ENCODE peak calls at places on chromosomes 12 and 14, in seven cellular contexts. S, K, N, E, H, A and L are unnamed samples.
A peak's percentile ranks its signal among the peaks of the same experiment; 100 is the strongest.

GRCh38 chr12:64633940-64634337 is 23.6 kb downstream of the RASSF3 start:
- DNase-seq in S (no peak), K (peak; percentile 74), N (peak; percentile 75), E (peak; percentile 69), H (peak; percentile 74), A (no peak), L (peak; percentile 80)

GRCh38 chr12:58459191-58459590 is 461.1 kb downstream of the LRIG3 start:
- DNase-seq in S (no peak), K (no peak), N (no peak), E (peak; percentile 13), H (no peak), A (no peak), L (peak; percentile 50)

GRCh38 chr12:24404086-24404815 is 454.8 kb upstream of the SOX5 start:
- DNase-seq in S (no peak), K (no peak), N (peak; percentile 61), E (no peak), H (peak; percentile 11), A (no peak), L (peak; percentile 5)

GRCh38 chr14:61568572-61569011 is 126.7 kb upstream of the HIF1A start:
- DNase-seq in S (no peak), K (peak; percentile 72), N (no peak), E (no peak), H (no peak), A (no peak), L (no peak)

GRCh38 chr12:110224379-110225304 is 56.4 kb upstream of the ATP2A2 start:
- DNase-seq in S (no peak), K (no peak), N (peak; percentile 83), E (peak; percentile 91), H (peak; percentile 92), A (no peak), L (peak; percentile 91)

GRCh38 chr14:59632381-59632780 is 55.8 kb upstream of the CCDC175 start:
- DNase-seq in S (no peak), K (peak; percentile 34), N (peak; percentile 7), E (no peak), H (peak; percentile 49), A (no peak), L (peak; percentile 35)

GRCh38 chr14:103854822-103855733 is 7.7 kb upstream of the PPP1R13B start:
- DNase-seq in S (peak; percentile 80), K (peak; percentile 79), N (no peak), E (no peak), H (no peak), A (no peak), L (no peak)

GRCh38 chr12:48924617-48925217 is 575 bp downstream of the FKBP11 start:
- DNase-seq in S (no peak), K (peak; percentile 66), N (peak; percentile 52), E (peak; percentile 31), H (peak; percentile 48), A (peak; percentile 29), L (peak; percentile 38)

GRCh38 chr14:39185256-39186049 is 10.4 kb downstream of the PNN start:
- DNase-seq in S (no peak), K (no peak), N (no peak), E (no peak), H (no peak), A (no peak), L (no peak)

GRCh38 chr14:89660183-89660582 is 243.2 kb upstream of the FOXN3 start:
- DNase-seq in S (no peak), K (no peak), N (peak; percentile 29), E (peak; percentile 69), H (peak; percentile 80), A (no peak), L (peak; percentile 86)

GRCh38 chr12:107219301-107219700 is 126.0 kb upstream of the CRY1 start:
- DNase-seq in S (no peak), K (no peak), N (no peak), E (no peak), H (no peak), A (no peak), L (no peak)

GRCh38 chr12:50928392-50928791 is 24.0 kb upstream of the HIGD1C start:
- DNase-seq in S (no peak), K (no peak), N (no peak), E (no peak), H (no peak), A (no peak), L (no peak)

GRCh38 chr12:31280183-31280582 is 45.8 kb downstream of the SINHCAF start:
- DNase-seq in S (no peak), K (no peak), N (peak; percentile 28), E (no peak), H (no peak), A (no peak), L (no peak)

GRCh38 chr12:81570234-81570633 is 188.9 kb downstream of the PPFIA2 start:
- DNase-seq in S (no peak), K (no peak), N (no peak), E (no peak), H (no peak), A (no peak), L (no peak)

GRCh38 chr12:45355750-45356149 is 139.9 kb downstream of the ANO6 start:
- DNase-seq in S (no peak), K (no peak), N (peak; percentile 41), E (no peak), H (no peak), A (no peak), L (no peak)

GRCh38 chr14:67680941-67681340 is 6.5 kb upstream of the VTI1B start:
- DNase-seq in S (no peak), K (no peak), N (no peak), E (no peak), H (no peak), A (no peak), L (no peak)

GRCh38 chr12:24479131-24479530 is 469.8 kb downstream of the BCAT1 start:
- DNase-seq in S (no peak), K (no peak), N (peak; percentile 55), E (no peak), H (no peak), A (no peak), L (no peak)

GRCh38 chr12:46269429-46270241 is 792 bp upstream of the SLC38A1 start:
- DNase-seq in S (no peak), K (no peak), N (no peak), E (no peak), H (no peak), A (no peak), L (peak; percentile 16)

GRCh38 chr12:131555197-131555820 is 155.6 kb upstream of the SFSWAP start:
- DNase-seq in S (no peak), K (no peak), N (peak; percentile 0), E (no peak), H (no peak), A (no peak), L (no peak)

GRCh38 chr14:66662374-66662773 is 154.4 kb downstream of the GPHN start:
- DNase-seq in S (no peak), K (no peak), N (no peak), E (no peak), H (peak; percentile 52), A (no peak), L (peak; percentile 32)
- TF ChIP-seq CTCF in S (peak; percentile 59), K (no peak), N (peak; percentile 63), E (peak; percentile 56), H (peak; percentile 72), A (peak; percentile 62), L (peak; percentile 56)

DNA sequence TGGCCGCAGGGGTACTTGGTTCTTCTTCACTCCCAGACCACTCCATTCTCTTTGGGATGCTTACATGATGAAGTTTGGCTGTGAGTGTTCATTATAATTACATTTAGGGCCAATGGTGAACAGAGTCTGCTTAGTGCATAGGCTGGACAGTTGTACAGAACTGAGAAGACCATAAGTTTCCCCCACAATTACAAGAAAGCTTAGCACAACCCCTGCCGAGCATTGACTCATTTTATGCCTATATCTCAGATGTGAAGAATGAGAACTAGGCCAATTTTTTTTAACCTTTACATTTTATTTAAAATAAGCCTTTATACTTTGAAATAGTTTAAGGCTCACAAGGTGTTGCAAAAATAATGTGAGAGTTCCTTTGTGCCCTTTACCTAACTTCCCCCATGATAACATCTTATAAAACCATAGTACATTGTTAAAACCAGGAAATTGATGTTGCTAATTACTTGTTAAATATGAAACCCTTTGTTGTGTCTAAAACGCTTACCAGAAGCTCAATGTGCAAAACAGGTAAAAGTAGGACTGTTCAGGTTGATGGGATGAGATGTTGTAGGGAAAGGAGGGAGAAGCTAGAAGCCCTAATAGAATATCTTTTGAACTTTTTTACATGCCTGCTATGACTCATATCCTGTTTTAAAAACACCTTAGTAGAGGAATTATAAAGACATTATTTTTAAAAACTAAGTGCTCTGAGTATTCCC is 47.2 kb downstream of the ALDH1L2 start:
- DNase-seq in S (no peak), K (no peak), N (peak; percentile 20), E (no peak), H (no peak), A (no peak), L (no peak)
- H3K4me3 ChIP-seq in S (no peak overlapping the region), K (no peak overlapping the region), N (no peak overlapping the region), E (no peak overlapping the region), H (no peak overlapping the region), A (no peak overlapping the region), L (no peak overlapping the region)

GRCh38 chr12:116426391-116427136 is 132.6 kb upstream of the MAP1LC3B2 start:
- DNase-seq in S (peak; percentile 92), K (no peak), N (peak; percentile 97), E (peak; percentile 98), H (peak; percentile 98), A (peak; percentile 89), L (peak; percentile 98)
- TF ChIP-seq CTCF in S (peak; percentile 66), K (no peak), N (peak; percentile 60), E (peak; percentile 67), H (peak; percentile 68), A (peak; percentile 26), L (peak; percentile 64)

GRCh38 chr12:118355838-118356237 is 16.9 kb downstream of the TAOK3 start:
- DNase-seq in S (no peak), K (no peak), N (no peak), E (peak; percentile 38), H (no peak), A (no peak), L (no peak)

GRCh38 chr12:118358008-118358359 is 14.7 kb downstream of the TAOK3 start:
- DNase-seq in S (no peak), K (no peak), N (no peak), E (no peak), H (no peak), A (no peak), L (no peak)

GRCh38 chr12:118358607-118359540 is 13.8 kb downstream of the TAOK3 start:
- DNase-seq in S (no peak), K (no peak), N (no peak), E (no peak), H (no peak), A (no peak), L (no peak)

GRCh38 chr12:118356809-118357326 is 15.8 kb downstream of the TAOK3 start:
- DNase-seq in S (no peak), K (no peak), N (peak; percentile 81), E (peak; percentile 92), H (peak; percentile 86), A (no peak), L (peak; percentile 92)

DNA sequence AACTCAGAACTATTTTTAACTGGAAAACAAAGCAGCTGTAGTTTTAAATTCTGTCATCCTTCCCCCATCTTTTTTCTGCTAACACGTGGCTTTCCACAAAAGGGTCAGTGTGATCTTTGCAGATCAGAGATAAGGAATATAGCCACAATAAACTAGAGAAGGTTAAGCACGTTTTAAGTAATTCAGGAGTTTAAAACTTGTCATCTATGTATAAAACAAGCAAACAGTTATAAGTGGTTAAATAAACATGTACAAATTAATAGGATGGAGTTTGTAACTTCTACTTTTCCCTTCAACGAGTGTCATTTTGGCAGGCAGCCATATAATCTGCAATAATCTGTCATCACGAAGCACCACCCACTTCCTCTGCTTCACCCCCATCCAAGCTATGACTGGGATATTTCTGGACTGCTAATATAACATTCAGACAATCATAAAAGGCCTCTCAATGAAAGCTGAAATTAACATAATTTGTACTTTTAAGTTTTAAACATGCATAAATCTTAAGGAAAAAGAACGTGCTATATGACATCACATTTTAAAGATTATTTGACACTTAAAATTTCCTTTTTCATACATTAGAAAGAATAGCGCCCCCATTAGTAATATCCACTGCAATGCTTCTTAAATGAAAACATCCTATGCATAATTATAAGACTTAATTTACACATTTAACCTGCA is 15.2 kb downstream of the TAOK3 start:
- DNase-seq in S (no peak), K (no peak), N (peak; percentile 36), E (peak; percentile 68), H (peak; percentile 79), A (no peak), L (peak; percentile 80)
- H3K4me3 ChIP-seq in S (no peak overlapping the region), K (no peak overlapping the region), N (peak overlapping the region; percentile 22), E (no peak overlapping the region), H (no peak overlapping the region), A (no peak overlapping the region), L (no peak overlapping the region)